ENCODE peak calls at places on chromosomes 16 and 17, in ten cellular contexts. D is heart right ventricle, T is adrenal gland, Z is Karpas-422, P is A549, F is T-helper 17 cell, Q is PC-3, S is MG63, C is MM.1S, O is osteoblast. W is an unnamed sample.
A peak's percentile ranks its signal among the peaks of the same experiment; 100 is the strongest.

GRCh38 chr17:75504347-75505151 is 10.8 kb downstream of the CASKIN2 start:
- DNase-seq in P (peak; percentile 61), S (peak; percentile 37), D (no peak), Z (peak; percentile 82), T (peak; percentile 59), F (peak; percentile 35), Q (peak; percentile 65), O (peak; percentile 94), C (peak; percentile 46), W (no peak)

GRCh38 chr16:23424292-23424958 is 28.6 kb downstream of the COG7 start:
- DNase-seq in S (peak; percentile 85), P (peak; percentile 90), O (no peak), C (no peak), F (no peak), D (no peak), Z (no peak), Q (peak; percentile 84), T (no peak), W (peak; percentile 18)

GRCh38 chr17:81044764-81045589 is 10.0 kb downstream of the BAIAP2 start:
- DNase-seq in P (peak; percentile 45), S (no peak), D (peak; percentile 91), Q (peak; percentile 75), T (peak; percentile 76), F (no peak), C (no peak), O (peak; percentile 98), Z (no peak), W (peak; percentile 68)

GRCh38 chr17:50891577-50891989 is 25.4 kb upstream of the TOB1 start:
- DNase-seq in O (no peak), Q (no peak), F (no peak), C (no peak), P (no peak), D (no peak), Z (no peak), T (no peak), S (no peak), W (no peak)

GRCh38 chr17:47324224-47325020 is 667 bp downstream of the EFCAB13 start:
- DNase-seq in S (peak; percentile 66), F (peak; percentile 9), P (peak; percentile 81), D (peak; percentile 63), C (no peak), O (peak; percentile 69), Q (peak; percentile 49), T (peak; percentile 65), Z (peak; percentile 80), W (peak; percentile 47)

GRCh38 chr17:30921544-30922196 is at the start of gene ADAP2:
- DNase-seq in P (peak; percentile 51), T (peak; percentile 45), S (no peak), F (no peak), C (peak; percentile 19), Z (peak; percentile 75), Q (peak; percentile 36), D (peak; percentile 57), O (peak; percentile 73), W (no peak)

GRCh38 chr17:32142857-32143524 is 689 bp downstream of the RHOT1 start:
- DNase-seq in T (peak; percentile 83), Q (peak; percentile 75), P (peak; percentile 46), Z (peak; percentile 77), C (peak; percentile 27), S (peak; percentile 69), D (peak; percentile 57), O (peak; percentile 93), F (no peak), W (peak; percentile 70)

GRCh38 chr17:57953703-57954420 is 1.4 kb downstream of the CUEDC1 start:
- DNase-seq in Q (no peak), P (no peak), C (no peak), S (no peak), Z (no peak), F (no peak), O (no peak), T (no peak), D (no peak), W (no peak)

GRCh38 chr16:65828296-65828695 is 538.2 kb upstream of the CDH5 start:
- DNase-seq in S (no peak), F (no peak), D (no peak), P (no peak), O (no peak), C (no peak), T (no peak), Z (no peak), Q (no peak), W (no peak)

GRCh38 chr17:68324114-68324513 is 32.8 kb downstream of the ARSG start:
- DNase-seq in Q (no peak), P (no peak), C (no peak), S (peak; percentile 28), T (peak; percentile 51), F (no peak), Z (no peak), O (no peak), D (no peak), W (no peak)

GRCh38 chr16:83906690-83907089 is 7.8 kb downstream of the MLYCD start:
- DNase-seq in P (no peak), T (no peak), Z (no peak), Q (no peak), S (no peak), D (no peak), F (no peak), C (no peak), O (no peak), W (peak; percentile 6)

GRCh38 chr16:70579248-70579647 is 55.6 kb downstream of the SF3B3 start:
- DNase-seq in O (no peak), C (no peak), Z (no peak), P (no peak), T (no peak), Q (no peak), S (no peak), F (no peak), D (no peak), W (no peak)

GRCh38 chr16:86287641-86288201 is 222.6 kb upstream of the FOXF1 start:
- DNase-seq in O (no peak), D (no peak), Q (no peak), T (no peak), F (no peak), P (no peak), C (no peak), S (no peak), Z (no peak), W (no peak)

GRCh38 chr17:27244481-27245223 is 49.3 kb upstream of the WSB1 start:
- DNase-seq in S (peak; percentile 60), D (peak; percentile 71), P (peak; percentile 58), T (peak; percentile 80), Q (peak; percentile 68), Z (peak; percentile 54), O (peak; percentile 92), C (no peak), F (no peak), W (peak; percentile 88)

GRCh38 chr17:19369846-19370492 is 7.4 kb upstream of the B9D1 start:
- DNase-seq in T (peak; percentile 26), Q (no peak), Z (no peak), O (peak; percentile 73), P (no peak), C (no peak), D (peak; percentile 54), F (no peak), S (no peak), W (no peak)

GRCh38 chr17:43834106-43834505 is 1.2 kb upstream of the MPP3 start:
- DNase-seq in P (peak; percentile 26), Z (no peak), F (no peak), O (peak; percentile 86), T (no peak), Q (peak; percentile 22), C (no peak), D (no peak), S (no peak), W (peak; percentile 42)

GRCh38 chr17:16551878-16552636 is 16.9 kb downstream of the ZNF287 start:
- DNase-seq in F (no peak), C (no peak), Z (no peak), P (peak; percentile 8), Q (no peak), D (no peak), S (no peak), O (no peak), T (no peak), W (no peak)
- H3K9me3 ChIP-seq in F (peaks cover 51% of the 10 kb centered on the region), C (no peaks in the 10 kb centered on the region), Z (peaks cover 65% of the 10 kb centered on the region), P (peaks cover 99% of the 10 kb centered on the region), Q (peaks cover 82% of the 10 kb centered on the region), D (peaks cover 37% of the 10 kb centered on the region), S (peaks cover 26% of the 10 kb centered on the region), O (peaks cover 40% of the 10 kb centered on the region), T (peaks cover 7% of the 10 kb centered on the region), W (peaks cover 59% of the 10 kb centered on the region)

DNA sequence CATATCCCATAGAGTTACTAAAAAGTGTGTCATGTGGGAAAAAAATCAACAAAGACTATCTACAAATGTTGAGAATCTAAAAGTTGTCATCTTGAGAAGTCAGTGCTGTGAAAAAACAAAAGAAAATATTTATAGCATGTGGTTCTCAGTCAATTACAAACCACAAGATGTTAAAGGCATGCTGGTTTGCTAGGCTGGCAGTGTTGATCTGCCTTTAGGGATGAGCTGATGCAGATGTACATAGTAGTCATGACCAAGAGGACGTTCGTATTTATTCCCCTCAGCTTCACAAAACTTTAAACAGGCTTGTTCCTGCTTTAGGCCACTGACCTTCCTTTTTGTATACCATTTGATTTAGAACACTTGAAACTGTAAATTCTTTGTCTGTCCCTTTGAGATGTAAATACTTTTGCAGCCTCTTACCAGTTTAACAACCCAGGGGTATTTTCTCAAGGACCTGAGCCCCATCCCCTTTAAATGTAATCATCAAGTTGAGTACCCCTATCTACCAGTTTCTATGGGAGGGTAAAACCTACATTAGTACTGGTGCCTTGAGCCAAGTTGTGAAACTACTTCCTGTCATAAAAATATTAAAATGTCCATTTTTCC is 446.6 kb downstream of the KCNJ18 start:
- DNase-seq in S (peak; percentile 34), T (no peak), C (peak; percentile 27), F (no peak), P (no peak), D (no peak), Z (no peak), Q (peak; percentile 23), O (peak; percentile 2), W (no peak)
- H3K9me3 ChIP-seq in S (no peaks in the 10 kb centered on the region), T (no peaks in the 10 kb centered on the region), C (no peaks in the 10 kb centered on the region), F (no peaks in the 10 kb centered on the region), P (no peaks in the 10 kb centered on the region), D (no peaks in the 10 kb centered on the region), Z (peaks cover 11% of the 10 kb centered on the region), Q (peaks cover 51% of the 10 kb centered on the region), O (peaks cover 8% of the 10 kb centered on the region), W (peaks cover 3% of the 10 kb centered on the region)

GRCh38 chr16:35492225-35492624 is 2032.8 kb downstream of the TP53TG3F start:
- DNase-seq in O (no peak), F (no peak), S (no peak), C (peak; percentile 36), P (no peak), D (no peak), Q (no peak), T (no peak), Z (no peak), W (no peak)

DNA sequence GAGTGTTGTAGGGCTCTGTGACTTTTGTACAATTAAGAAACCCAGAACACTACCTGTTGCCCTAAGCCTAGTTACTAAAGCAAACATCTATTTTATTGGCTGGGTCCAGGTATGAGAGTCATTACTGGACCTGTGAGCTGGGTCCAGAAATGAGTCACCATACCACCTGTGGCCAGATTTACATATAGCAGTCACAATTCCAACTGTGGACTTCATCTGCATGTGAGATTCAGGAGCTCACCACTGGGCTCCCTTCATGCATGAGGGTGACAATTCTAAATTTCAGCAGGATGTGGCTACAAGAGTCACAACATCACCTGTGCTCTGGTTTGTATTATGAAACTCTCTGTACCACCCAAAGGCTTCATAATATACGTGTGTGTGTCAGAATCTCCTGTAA is 2038.0 kb downstream of the TP53TG3F start:
- DNase-seq in S (no peak), T (no peak), Q (no peak), O (no peak), D (no peak), C (peak; percentile 17), P (no peak), Z (no peak), F (no peak), W (no peak)
- H3K9me3 ChIP-seq in S (no peaks in the 10 kb centered on the region), T (no peaks in the 10 kb centered on the region), Q (peaks cover 6% of the 10 kb centered on the region), O (peaks cover 3% of the 10 kb centered on the region), D (no peaks in the 10 kb centered on the region), C (no peaks in the 10 kb centered on the region), P (no peaks in the 10 kb centered on the region), Z (peaks cover 24% of the 10 kb centered on the region), F (no peaks in the 10 kb centered on the region), W (peaks cover 36% of the 10 kb centered on the region)

GRCh38 chr17:70108166-70108565 is 33.1 kb downstream of the KCNJ16 start:
- DNase-seq in Z (no peak), D (no peak), T (no peak), O (no peak), Q (no peak), P (no peak), C (no peak), F (no peak), S (no peak), W (peak; percentile 8)
- H3K9me3 ChIP-seq in Z (no peaks in the 10 kb centered on the region), D (no peaks in the 10 kb centered on the region), T (no peaks in the 10 kb centered on the region), O (no peaks in the 10 kb centered on the region), Q (no peaks in the 10 kb centered on the region), P (no peaks in the 10 kb centered on the region), C (no peaks in the 10 kb centered on the region), F (no peaks in the 10 kb centered on the region), S (peaks cover 5% of the 10 kb centered on the region), W (no peaks in the 10 kb centered on the region)

W was measured in astrocyte.